ENCODE peak calls at places on chromosome 12, in four cellular contexts. K is T-helper 9 cell; V is head of caudate nucleus; G is stimulated activated CD4-positive, alpha-beta T cell treated with anti-CD3 and anti-CD28 coated beads, Interleukin-2, amount 100 ng/mL, for 24 hours. T is an unnamed sample.

GRCh38 chr12:8636581-8636980 is 23.9 kb upstream of the AICDA start:
- DNase-seq in K (no peak), V (no peak), G (no peak), T (no peak)

GRCh38 chr12:92769124-92769901 is 66.5 kb downstream of the PLEKHG7 start:
- DNase-seq in K (no peak), V (no peak), G (no peak), T (no peak)

GRCh38 chr12:68831272-68831671 is 23.3 kb downstream of the MDM2 start:
- DNase-seq in K (no peak), V (no peak), G (no peak), T (no peak)

GRCh38 chr12:113793250-113793649 is 172.9 kb downstream of the RBM19 start:
- DNase-seq in K (no peak), V (no peak), G (no peak), T (no peak)

GRCh38 chr12:3253682-3254275 is 176.6 kb downstream of the TSPAN9 start:
- DNase-seq in K (no peak), V (no peak), G (no peak), T (no peak)

GRCh38 chr12:68883151-68883550 is 49.8 kb downstream of the CPM start:
- DNase-seq in K (no peak), V (no peak), G (no peak), T (no peak)

GRCh38 chr12:3842517-3842916 is 30.7 kb downstream of the PARP11 start:
- DNase-seq in K (no peak), V (no peak), G (no peak), T (no peak)

GRCh38 chr12:45298721-45299120 is 82.8 kb downstream of the ANO6 start:
- DNase-seq in K (no peak), V (no peak), G (no peak), T (no peak)

GRCh38 chr12:113697646-113698504 is 226.2 kb upstream of the LHX5 start:
- DNase-seq in K (no peak), V (no peak), G (no peak), T (no peak)

GRCh38 chr12:84727964-84728363 is 184.6 kb downstream of the SLC6A15 start:
- DNase-seq in K (no peak), V (no peak), G (no peak), T (no peak)

GRCh38 chr12:113149361-113150150 is at the start of gene CFAP73:
- DNase-seq in K (no peak), V (peak), G (no peak), T (no peak)

GRCh38 chr12:32273063-32273521 is 126.3 kb upstream of the FGD4 start:
- DNase-seq in K (no peak), V (no peak), G (no peak), T (no peak)

GRCh38 chr12:125519026-125519651 is 453.9 kb downstream of the AACS start:
- DNase-seq in K (no peak), V (no peak), G (no peak), T (no peak)

GRCh38 chr12:126676426-126676825 is 1590.5 kb upstream of the TMEM132C start:
- DNase-seq in K (no peak), V (no peak), G (no peak), T (no peak)